ENCODE peak calls at places on chromosome 10, in ten cellular contexts. U is gastrocnemius medialis, I is sigmoid colon, Z is NB4, P is adrenal gland, O is heart left ventricle, Y is A549, L is lower leg skin, A is esophagus squamous epithelium, V is prostate gland. F is an unnamed sample.

GRCh38 chr10:104260775-104261115 is 6.1 kb downstream of the GSTO1 start:
- DNase-seq in I (no peak), U (no peak), O (no peak), Z (peak), A (no peak), Y (no peak), V (no peak), L (no peak), P (no peak), F (no peak)

GRCh38 chr10:111578076-111578475 is 501.2 kb downstream of the ADRA2A start:
- DNase-seq in P (no peak), I (no peak), V (no peak), A (no peak), U (no peak), L (no peak), Y (no peak), O (no peak), Z (no peak), F (no peak)

GRCh38 chr10:114603303-114603702 is 54.8 kb downstream of the ABLIM1 start:
- DNase-seq in A (no peak), Y (no peak), I (no peak), V (no peak), P (no peak), L (no peak), O (no peak), Z (no peak), U (no peak), F (no peak)

GRCh38 chr10:132306951-132307751 is 599 bp downstream of the STK32C start:
- DNase-seq in Y (peak), P (peak), Z (no peak), V (peak), L (peak), I (peak), A (no peak), U (peak), O (peak), F (no peak)

GRCh38 chr10:93916257-93917063 is 22.7 kb downstream of the SLC35G1 start:
- DNase-seq in Y (peak), I (no peak), L (no peak), Z (peak), A (no peak), O (no peak), P (no peak), V (no peak), U (no peak), F (no peak)

GRCh38 chr10:12466701-12467100 is 117.4 kb downstream of the CAMK1D start:
- DNase-seq in V (no peak), A (no peak), Y (no peak), I (peak), Z (no peak), L (no peak), P (no peak), U (no peak), O (no peak), F (no peak)

GRCh38 chr10:24132741-24133140 is 76.2 kb upstream of the KIAA1217 start:
- DNase-seq in Y (no peak), P (no peak), V (no peak), I (no peak), L (no peak), U (no peak), O (no peak), Z (no peak), A (no peak), F (no peak)

GRCh38 chr10:88879754-88880286 is at the start of gene STAMBPL1:
- DNase-seq in I (peak), V (peak), P (no peak), A (peak), U (peak), L (peak), Y (peak), Z (peak), O (no peak), F (no peak)

GRCh38 chr10:125823663-125824251 is 411 bp downstream of the BCCIP start:
- DNase-seq in I (no peak), V (no peak), P (no peak), Y (no peak), Z (peak), U (no peak), L (no peak), O (no peak), A (no peak), F (no peak)

GRCh38 chr10:106565546-106565945 is 599.0 kb downstream of the SORCS1 start:
- DNase-seq in A (no peak), I (no peak), V (no peak), Y (no peak), Z (no peak), P (no peak), O (no peak), L (no peak), U (no peak), F (no peak)

GRCh38 chr10:109726473-109726872 is 196.8 kb downstream of the XPNPEP1 start:
- DNase-seq in P (peak), O (no peak), Y (no peak), V (no peak), L (no peak), Z (no peak), U (no peak), I (no peak), A (no peak), F (no peak)

GRCh38 chr10:94803307-94803706 is 40.8 kb downstream of the CYP2C19 start:
- DNase-seq in A (no peak), Y (no peak), U (no peak), Z (no peak), I (no peak), V (no peak), L (no peak), O (no peak), P (no peak), F (no peak)

GRCh38 chr10:78215645-78216044 is 182.0 kb downstream of the RPS24 start:
- DNase-seq in Y (no peak), A (no peak), L (peak), P (peak), I (peak), Z (peak), U (peak), V (peak), O (peak), F (peak)

GRCh38 chr10:76160758-76161555 is 729.5 kb downstream of the LRMDA start:
- DNase-seq in L (no peak), P (no peak), A (no peak), V (no peak), O (no peak), Y (no peak), Z (no peak), I (no peak), U (no peak), F (peak)

GRCh38 chr10:14971867-14972448 is 12.8 kb downstream of the MEIG1 start:
- DNase-seq in Z (peak), V (no peak), U (no peak), P (no peak), A (no peak), I (no peak), O (peak), Y (no peak), L (no peak), F (no peak)

GRCh38 chr10:22984066-22984465 is 56.2 kb downstream of the ARMC3 start:
- DNase-seq in Y (no peak), O (no peak), Z (peak), A (no peak), U (no peak), P (no peak), V (no peak), L (no peak), I (no peak), F (no peak)

GRCh38 chr10:12121673-12122072 is 7.8 kb upstream of the SEC61A2 start:
- DNase-seq in V (no peak), Z (no peak), P (no peak), A (no peak), Y (no peak), I (no peak), O (no peak), U (no peak), L (no peak), F (no peak)

GRCh38 chr10:101140950-101141621 is 10.0 kb downstream of the TLX1 start:
- DNase-seq in P (no peak), V (no peak), O (no peak), A (no peak), L (no peak), U (no peak), Y (no peak), Z (no peak), I (peak), F (no peak)

GRCh38 chr10:107425844-107426553 is 261.5 kb upstream of the SORCS1 start:
- DNase-seq in U (no peak), Z (no peak), A (no peak), L (no peak), Y (no peak), O (no peak), V (no peak), P (no peak), I (no peak), F (no peak)

GRCh38 chr10:115417585-115418265 is 324.6 kb downstream of the ATRNL1 start:
- DNase-seq in O (no peak), U (no peak), Z (peak), Y (peak), I (peak), P (no peak), L (no peak), V (peak), A (no peak), F (no peak)

GRCh38 chr10:55466806-55467504 is 665.9 kb upstream of the PCDH15 start:
- DNase-seq in P (no peak), O (no peak), V (peak), Y (no peak), L (no peak), A (no peak), Z (no peak), I (no peak), U (no peak), F (no peak)

DNA sequence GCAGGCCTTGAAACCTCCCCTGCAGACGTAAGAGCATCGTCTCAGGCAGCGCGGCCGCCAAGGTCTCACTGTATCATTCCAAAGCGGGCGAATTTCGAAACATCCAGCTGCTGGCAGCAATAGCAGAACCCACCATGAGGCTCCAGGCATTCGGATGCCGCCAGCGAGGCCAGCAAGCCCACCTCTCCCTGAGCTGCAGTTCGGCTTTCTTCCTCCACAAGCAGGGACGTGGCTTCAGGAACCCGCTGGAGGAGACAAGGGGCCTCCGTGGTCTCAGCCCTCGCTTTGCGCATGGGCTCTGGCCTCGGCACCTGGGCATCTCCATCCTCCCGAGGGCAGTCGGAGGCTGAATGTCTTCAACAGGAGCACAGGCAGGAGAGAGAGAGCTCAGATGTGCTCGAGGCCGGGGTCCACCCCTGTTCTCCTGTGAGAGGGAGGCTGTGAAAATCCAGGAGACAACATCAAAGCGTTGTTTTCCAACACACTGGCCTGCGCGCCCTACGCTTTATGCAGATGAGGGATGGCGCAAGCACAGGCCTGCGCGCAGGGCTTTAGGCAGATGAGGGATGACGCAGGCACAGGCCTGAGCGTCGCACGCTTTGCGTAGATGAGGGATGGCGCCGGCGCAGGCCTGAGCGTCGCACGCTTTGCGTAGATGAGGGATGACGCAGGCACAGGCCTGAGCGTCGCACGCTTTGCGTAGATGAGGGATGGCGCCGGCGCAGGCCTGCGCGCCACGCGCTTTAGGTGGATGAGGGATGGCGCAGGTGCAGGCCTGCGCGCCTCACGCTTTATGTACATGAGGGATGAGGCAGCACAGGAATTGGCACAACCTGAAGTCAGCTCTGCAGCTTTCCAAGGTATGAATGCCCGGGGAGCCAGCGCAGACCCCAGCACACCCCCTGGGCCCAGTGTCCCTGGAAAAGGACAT is 103.2 kb downstream of the WDR37 start:
- DNase-seq in I (peak), Y (no peak), P (no peak), L (peak), V (no peak), U (no peak), Z (no peak), O (no peak), A (no peak), F (no peak)
- TF ChIP-seq POLR2A in I (no peak), Y (no peak), P (no peak), L (no peak), V (no peak), U (no peak), Z (no peak), O (no peak), A (no peak), F (no peak)

GRCh38 chr10:90925078-90926029 is 4.5 kb upstream of the ANKRD1 start:
- DNase-seq in U (no peak), I (no peak), Y (no peak), P (no peak), V (no peak), L (no peak), Z (no peak), O (no peak), A (no peak), F (no peak)

GRCh38 chr10:90929179-90929578 is 8.3 kb upstream of the ANKRD1 start:
- DNase-seq in I (no peak), Z (no peak), P (no peak), U (no peak), L (no peak), V (no peak), A (no peak), Y (no peak), O (no peak), F (no peak)

GRCh38 chr10:90927293-90927692 is 6.4 kb upstream of the ANKRD1 start:
- DNase-seq in O (no peak), Z (no peak), I (no peak), P (no peak), L (no peak), Y (no peak), V (no peak), U (no peak), A (no peak), F (no peak)

GRCh38 chr10:90930971-90931841 is 10.3 kb upstream of the ANKRD1 start:
- DNase-seq in L (no peak), P (peak), V (no peak), U (peak), Z (no peak), O (peak), I (no peak), Y (peak), A (no peak), F (peak)

GRCh38 chr10:90930070-90930837 is 9.4 kb upstream of the ANKRD1 start:
- DNase-seq in P (no peak), I (no peak), V (peak), L (no peak), Z (no peak), A (no peak), U (peak), O (peak), Y (peak), F (no peak)
- TF ChIP-seq POLR2A in P (no peak), I (no peak), V (no peak), L (no peak), Z (no peak), A (no peak), U (no peak), O (peak), Y (no peak), F (no peak)

DNA sequence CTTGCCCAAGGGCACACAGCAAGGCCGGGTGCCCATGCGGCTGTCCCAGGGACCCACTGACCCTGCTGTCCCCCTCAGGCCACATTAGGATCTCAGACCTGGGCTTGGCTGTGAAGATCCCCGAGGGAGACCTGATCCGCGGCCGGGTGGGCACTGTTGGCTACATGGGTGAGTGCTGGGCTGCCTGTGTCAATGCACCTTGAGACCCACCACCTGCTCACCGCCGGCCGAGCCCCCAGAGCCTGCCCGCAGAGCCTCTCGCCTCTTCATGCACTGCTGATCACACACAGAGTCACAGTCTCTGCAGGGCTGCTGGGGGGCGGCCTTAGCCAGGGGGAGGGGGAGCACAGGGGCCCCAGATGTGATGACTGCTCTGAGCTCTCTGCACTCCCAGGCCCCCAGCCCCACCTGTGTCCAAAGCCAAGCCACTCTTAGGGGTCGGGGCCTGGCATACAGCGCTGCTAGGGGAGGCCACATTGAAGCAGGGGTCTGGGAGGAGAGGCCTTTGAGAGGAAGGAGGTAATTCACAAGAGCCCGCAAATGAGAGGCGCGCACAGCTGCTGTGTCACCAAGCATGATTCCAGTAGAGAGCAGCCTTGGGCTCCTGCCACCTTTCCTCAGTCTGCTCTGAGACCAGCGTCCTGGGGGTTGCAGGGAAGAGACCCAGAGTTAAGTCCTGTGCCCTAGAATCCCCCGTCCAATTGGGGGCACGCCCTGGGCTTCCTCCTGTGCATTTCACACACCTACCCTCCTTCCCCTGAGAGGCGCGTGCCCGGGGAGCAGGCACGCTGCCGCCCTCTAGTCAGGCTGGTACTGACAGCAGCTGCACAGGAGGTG is 100.4 kb downstream of the RGS10 start:
- DNase-seq in O (peak), V (no peak), U (no peak), Z (no peak), Y (no peak), A (no peak), L (no peak), I (no peak), P (no peak), F (no peak)
- TF ChIP-seq POLR2A in O (no peak), V (no peak), U (no peak), Z (no peak), Y (no peak), A (no peak), L (no peak), I (no peak), P (no peak), F (no peak)

GRCh38 chr10:31000071-31000787 is 31.4 kb downstream of the ZNF438 start:
- DNase-seq in P (no peak), A (no peak), Y (no peak), L (no peak), V (no peak), U (no peak), I (no peak), O (no peak), Z (peak), F (no peak)

GRCh38 chr10:31000867-31001266 is 30.8 kb downstream of the ZNF438 start:
- DNase-seq in A (no peak), V (no peak), I (no peak), Z (peak), Y (no peak), L (no peak), P (no peak), O (no peak), U (no peak), F (no peak)

GRCh38 chr10:30997536-30998252 is 34.0 kb downstream of the ZNF438 start:
- DNase-seq in A (no peak), V (no peak), I (no peak), Y (no peak), O (no peak), P (no peak), Z (no peak), U (no peak), L (no peak), F (no peak)

GRCh38 chr10:31001740-31002139 is 29.9 kb downstream of the ZNF438 start:
- DNase-seq in Y (no peak), Z (no peak), A (no peak), P (no peak), U (no peak), O (no peak), I (no peak), V (no peak), L (no peak), F (no peak)

GRCh38 chr10:30999084-30999712 is 32.5 kb downstream of the ZNF438 start:
- DNase-seq in O (peak), Y (no peak), I (peak), P (no peak), V (no peak), U (peak), A (no peak), Z (peak), L (peak), F (no peak)
- TF ChIP-seq POLR2A in O (no peak), Y (no peak), I (no peak), P (no peak), V (no peak), U (no peak), A (no peak), Z (peak), L (no peak), F (no peak)

F was measured in uterus.